ENCODE peak calls at places on chromosomes 5 and 9, in nine cellular contexts. J is T-cell; Y is cardiac muscle cell; I is caudate nucleus; M is ELR; H is effector memory CD4-positive, alpha-beta T cell; B is stimulated activated CD4-positive, alpha-beta T cell treated with anti-CD3 and anti-CD28 coated beads, Interleukin-1b, Interleukin-23, amount 100 ng/mL, for 48 hours; X is LHCN-M2; W is mucosa of gallbladder. T is an unnamed sample.

GRCh38 chr9:104819033-104819432 is 55.1 kb downstream of the NIPSNAP3B start:
- DNase-seq in B (no peak), X (no peak), H (no peak), M (no peak), J (no peak), I (no peak), W (no peak), Y (no peak), T (no peak)

GRCh38 chr9:79574716-79575242 is 3.0 kb downstream of the TLE4 start:
- DNase-seq in H (no peak), Y (no peak), I (no peak), W (no peak), J (no peak), M (peak; percentile 58), X (peak; percentile 43), B (no peak), T (no peak)

GRCh38 chr9:113602126-113603119 is 138.9 kb downstream of the RGS3 start:
- DNase-seq in I (no peak), B (peak; percentile 81), H (no peak), Y (peak; percentile 83), J (no peak), M (peak; percentile 94), W (peak; percentile 54), X (peak; percentile 80), T (peak; percentile 30)

GRCh38 chr5:1910861-1911772 is 28.4 kb upstream of the IRX4 start:
- DNase-seq in B (no peak), Y (no peak), J (no peak), H (no peak), W (no peak), X (no peak), M (no peak), I (no peak), T (no peak)

GRCh38 chr5:52727568-52727967 is 60.1 kb upstream of the ITGA1 start:
- DNase-seq in H (no peak), I (no peak), W (peak; percentile 46), Y (peak; percentile 79), B (no peak), M (peak; percentile 94), X (peak; percentile 68), J (no peak), T (no peak)

GRCh38 chr5:9790276-9790675 is 160.1 kb upstream of the TAS2R1 start:
- DNase-seq in X (no peak), M (no peak), Y (peak; percentile 27), J (no peak), H (no peak), W (no peak), I (no peak), B (no peak), T (no peak)

GRCh38 chr9:95073918-95074317 is 243.6 kb downstream of the FANCC start:
- DNase-seq in B (no peak), I (no peak), H (no peak), X (no peak), Y (no peak), J (no peak), W (no peak), M (no peak), T (no peak)

GRCh38 chr9:99118782-99119466 is 14.0 kb downstream of the TGFBR1 start:
- DNase-seq in J (peak; percentile 54), M (no peak), X (no peak), I (no peak), Y (no peak), H (peak; percentile 17), B (peak; percentile 52), W (no peak), T (peak; percentile 36)

GRCh38 chr5:130198927-130199326 is 294.7 kb downstream of the CHSY3 start:
- DNase-seq in I (no peak), J (no peak), Y (peak; percentile 55), H (no peak), X (peak; percentile 50), W (no peak), M (peak; percentile 46), B (no peak), T (no peak)

GRCh38 chr9:130939405-130939941 is 426 bp upstream of the FIBCD1 start:
- DNase-seq in J (no peak), W (no peak), M (peak; percentile 45), B (no peak), Y (no peak), X (no peak), I (no peak), H (no peak), T (no peak)

GRCh38 chr5:37554938-37555337 is 175.8 kb downstream of the WDR70 start:
- DNase-seq in Y (no peak), H (no peak), X (no peak), J (no peak), B (no peak), W (no peak), I (no peak), M (peak; percentile 50), T (no peak)

GRCh38 chr9:133237271-133237731 is 28.3 kb upstream of the OBP2B start:
- DNase-seq in Y (peak; percentile 59), J (no peak), H (no peak), W (no peak), X (peak; percentile 73), B (no peak), I (no peak), M (no peak), T (no peak)

GRCh38 chr5:160118349-160119141 is 705 bp downstream of the PWWP2A start:
- DNase-seq in Y (no peak), I (no peak), J (peak; percentile 19), B (peak; percentile 28), X (no peak), W (peak; percentile 23), M (peak; percentile 49), H (peak; percentile 41), T (peak; percentile 53)

GRCh38 chr5:27911216-27911615 is 872.8 kb upstream of the CDH9 start:
- DNase-seq in X (no peak), B (no peak), J (no peak), Y (peak; percentile 4), W (no peak), H (no peak), M (peak; percentile 21), I (no peak), T (no peak)